ENCODE peak calls at places on chromosome 13, in six cellular contexts. One of them, this sample, is unnamed. For H3K36me3 and H3K4me1, the result is how much of the 10 kb centered on the place peaks cover.

GRCh38 chr13:26133286-26133685 is 81.5 kb upstream of the SHISA2 start:
- DNase-seq in right lobe of liver: no peak
- DNase-seq in uterus: no peak
- DNase-seq in PC-3: no peak
- DNase-seq in kidney: no peak
- DNase-seq in testis: no peak
- DNase-seq in this sample: no peak

GRCh38 chr13:81020010-81020409 is 679.1 kb upstream of the SPRY2 start:
- DNase-seq in PC-3: no peak
- DNase-seq in uterus: no peak
- DNase-seq in right lobe of liver: no peak
- DNase-seq in kidney: no peak
- DNase-seq in testis: no peak
- DNase-seq in this sample: no peak

GRCh38 chr13:65965496-65965895 is 1264.6 kb downstream of the PCDH9 start:
- DNase-seq in kidney: no peak
- DNase-seq in uterus: no peak
- DNase-seq in right lobe of liver: no peak
- DNase-seq in testis: no peak
- DNase-seq in PC-3: peak
- DNase-seq in this sample: no peak

GRCh38 chr13:27977476-27978300 is 8.6 kb upstream of the CDX2 start:
- DNase-seq in uterus: no peak
- DNase-seq in kidney: no peak
- DNase-seq in PC-3: no peak
- DNase-seq in testis: no peak
- DNase-seq in right lobe of liver: peak
- DNase-seq in this sample: no peak

GRCh38 chr13:70623260-70623659 is 515.0 kb upstream of the KLHL1 start:
- DNase-seq in right lobe of liver: no peak
- DNase-seq in uterus: no peak
- DNase-seq in kidney: no peak
- DNase-seq in testis: no peak
- DNase-seq in PC-3: peak
- DNase-seq in this sample: no peak

GRCh38 chr13:99179460-99179859 is 21.2 kb upstream of the UBAC2 start:
- DNase-seq in kidney: no peak
- DNase-seq in uterus: no peak
- DNase-seq in right lobe of liver: no peak
- DNase-seq in testis: no peak
- DNase-seq in PC-3: no peak
- DNase-seq in this sample: no peak

GRCh38 chr13:75666646-75667351 is 30.7 kb downstream of the LMO7 start:
- DNase-seq in kidney: no peak
- DNase-seq in testis: no peak
- DNase-seq in PC-3: no peak
- DNase-seq in uterus: no peak
- DNase-seq in right lobe of liver: no peak
- DNase-seq in this sample: no peak

GRCh38 chr13:48908381-48909087 is 67.2 kb upstream of the FNDC3A start:
- DNase-seq in uterus: no peak
- DNase-seq in kidney: no peak
- DNase-seq in right lobe of liver: no peak
- DNase-seq in testis: no peak
- DNase-seq in PC-3: peak
- DNase-seq in this sample: no peak

GRCh38 chr13:109730832-109731335 is 55.5 kb downstream of the IRS2 start:
- DNase-seq in right lobe of liver: no peak
- DNase-seq in uterus: no peak
- DNase-seq in PC-3: no peak
- DNase-seq in kidney: no peak
- DNase-seq in testis: no peak
- DNase-seq in this sample: no peak

GRCh38 chr13:109737046-109737573 is 49.3 kb downstream of the IRS2 start:
- DNase-seq in testis: no peak
- DNase-seq in PC-3: no peak
- DNase-seq in uterus: no peak
- DNase-seq in right lobe of liver: no peak
- DNase-seq in kidney: no peak
- DNase-seq in this sample: no peak

GRCh38 chr13:109733550-109733949 is 52.8 kb downstream of the IRS2 start:
- DNase-seq in kidney: peak
- DNase-seq in PC-3: no peak
- DNase-seq in testis: no peak
- DNase-seq in right lobe of liver: no peak
- DNase-seq in uterus: no peak
- DNase-seq in this sample: no peak

GRCh38 chr13:109735567-109735966 is 50.8 kb downstream of the IRS2 start:
- DNase-seq in kidney: no peak
- DNase-seq in uterus: no peak
- DNase-seq in PC-3: no peak
- DNase-seq in testis: no peak
- DNase-seq in right lobe of liver: no peak
- DNase-seq in this sample: no peak

GRCh38 chr13:109734002-109734785 is 52.2 kb downstream of the IRS2 start:
- DNase-seq in testis: no peak
- DNase-seq in PC-3: no peak
- DNase-seq in right lobe of liver: no peak
- DNase-seq in kidney: no peak
- DNase-seq in uterus: no peak
- DNase-seq in this sample: no peak
- H3K4me3 ChIP-seq in testis: no peak
- H3K4me3 ChIP-seq in PC-3: no peak
- H3K4me3 ChIP-seq in right lobe of liver: no peak
- H3K4me3 ChIP-seq in kidney: no peak
- H3K4me3 ChIP-seq in uterus: no peak
- H3K4me3 ChIP-seq in this sample: no peak

GRCh38 chr13:46154136-46154854 is 27.7 kb downstream of the LCP1 start:
- DNase-seq in right lobe of liver: no peak
- DNase-seq in kidney: no peak
- DNase-seq in testis: no peak
- DNase-seq in PC-3: no peak
- DNase-seq in uterus: no peak
- DNase-seq in this sample: no peak
- H3K36me3 ChIP-seq in right lobe of liver: under half
- H3K36me3 ChIP-seq in kidney: under half
- H3K36me3 ChIP-seq in testis: under half
- H3K36me3 ChIP-seq in PC-3: half or more
- H3K36me3 ChIP-seq in uterus: under half
- H3K36me3 ChIP-seq in this sample: under half

GRCh38 chr13:94325660-94326059 is 153.8 kb downstream of the DCT start:
- DNase-seq in kidney: no peak
- DNase-seq in testis: no peak
- DNase-seq in uterus: no peak
- DNase-seq in right lobe of liver: no peak
- DNase-seq in PC-3: no peak
- DNase-seq in this sample: no peak

GRCh38 chr13:94325148-94325528 is 154.3 kb downstream of the DCT start:
- DNase-seq in testis: no peak
- DNase-seq in right lobe of liver: no peak
- DNase-seq in uterus: no peak
- DNase-seq in PC-3: no peak
- DNase-seq in kidney: no peak
- DNase-seq in this sample: no peak

GRCh38 chr13:94322925-94323324 is 156.6 kb downstream of the DCT start:
- DNase-seq in kidney: no peak
- DNase-seq in uterus: no peak
- DNase-seq in PC-3: no peak
- DNase-seq in testis: no peak
- DNase-seq in right lobe of liver: no peak
- DNase-seq in this sample: no peak

GRCh38 chr13:94324409-94325147 is 154.9 kb downstream of the DCT start:
- DNase-seq in testis: no peak
- DNase-seq in uterus: no peak
- DNase-seq in kidney: no peak
- DNase-seq in PC-3: no peak
- DNase-seq in right lobe of liver: no peak
- DNase-seq in this sample: no peak

DNA sequence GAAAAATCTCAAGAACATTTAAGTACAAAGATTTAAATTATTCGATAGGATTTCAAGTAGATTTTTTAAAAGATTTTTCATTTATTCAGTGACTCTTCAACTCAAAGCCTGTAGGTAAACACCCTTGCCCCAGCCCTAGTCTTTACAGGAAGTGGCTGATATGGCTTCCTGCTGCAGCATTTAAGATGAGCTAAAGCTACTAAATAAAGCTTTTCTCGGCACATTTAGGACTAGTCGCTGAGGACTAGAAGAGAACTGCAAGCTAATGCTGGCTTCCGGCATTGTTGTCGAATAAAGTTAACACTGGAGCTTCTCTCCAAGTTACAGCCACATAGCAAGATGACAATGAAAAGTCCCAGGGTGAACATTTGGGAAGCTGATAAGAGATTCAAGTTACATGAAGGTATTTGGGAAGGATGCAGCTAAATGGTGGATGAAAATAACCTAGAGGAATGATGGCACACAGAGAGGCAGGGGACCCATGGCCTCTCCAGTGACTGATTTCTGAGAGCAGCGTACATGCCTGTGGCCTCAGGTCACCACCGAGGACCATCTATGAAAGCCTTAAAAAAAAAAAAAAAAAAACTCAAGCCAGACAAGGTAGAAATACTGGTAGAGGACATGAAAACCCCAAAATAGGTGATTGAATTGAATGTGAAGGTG is 155.6 kb downstream of the DCT start:
- DNase-seq in kidney: no peak
- DNase-seq in testis: no peak
- DNase-seq in PC-3: no peak
- DNase-seq in right lobe of liver: no peak
- DNase-seq in uterus: no peak
- DNase-seq in this sample: no peak
- H3K4me1 ChIP-seq in kidney: under half
- H3K4me1 ChIP-seq in testis: under half
- H3K4me1 ChIP-seq in PC-3: under half
- H3K4me1 ChIP-seq in right lobe of liver: under half
- H3K4me1 ChIP-seq in uterus: under half
- H3K4me1 ChIP-seq in this sample: under half

DNA sequence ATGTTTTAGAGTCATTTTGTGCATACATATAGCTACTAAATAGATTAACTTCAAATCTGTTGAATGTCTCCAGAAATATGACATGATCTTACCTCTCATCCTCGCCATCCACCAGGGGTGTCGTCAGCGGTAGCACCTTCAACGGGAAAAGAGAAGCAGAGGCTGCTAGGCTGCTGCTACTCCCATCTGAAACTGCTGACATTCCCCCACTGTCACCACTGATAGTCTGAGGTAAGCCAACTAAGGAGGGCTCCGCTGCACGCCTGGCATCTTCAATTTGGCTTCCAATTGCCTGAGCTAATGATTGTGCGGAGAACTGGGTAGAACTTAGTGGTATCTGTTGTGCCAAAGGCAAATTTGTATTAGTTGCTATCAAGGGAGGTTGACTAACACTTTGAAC is 3.1 kb downstream of the TSC22D1 start:
- DNase-seq in uterus: no peak
- DNase-seq in right lobe of liver: no peak
- DNase-seq in testis: no peak
- DNase-seq in kidney: no peak
- DNase-seq in PC-3: no peak
- DNase-seq in this sample: no peak
- H3K4me3 ChIP-seq in uterus: no peak
- H3K4me3 ChIP-seq in right lobe of liver: no peak
- H3K4me3 ChIP-seq in testis: no peak
- H3K4me3 ChIP-seq in kidney: peak
- H3K4me3 ChIP-seq in PC-3: peak
- H3K4me3 ChIP-seq in this sample: no peak

GRCh38 chr13:72792640-72793039 is 10.7 kb downstream of the PIBF1 start:
- DNase-seq in testis: no peak
- DNase-seq in right lobe of liver: no peak
- DNase-seq in uterus: no peak
- DNase-seq in kidney: no peak
- DNase-seq in PC-3: no peak
- DNase-seq in this sample: no peak
- H3K36me3 ChIP-seq in testis: under half
- H3K36me3 ChIP-seq in right lobe of liver: under half
- H3K36me3 ChIP-seq in uterus: under half
- H3K36me3 ChIP-seq in kidney: under half
- H3K36me3 ChIP-seq in PC-3: under half
- H3K36me3 ChIP-seq in this sample: under half

GRCh38 chr13:41007359-41008118 is 11.6 kb downstream of the ELF1 start:
- DNase-seq in PC-3: peak
- DNase-seq in right lobe of liver: peak
- DNase-seq in testis: no peak
- DNase-seq in kidney: no peak
- DNase-seq in uterus: no peak
- DNase-seq in this sample: no peak

GRCh38 chr13:41008349-41008980 is 10.7 kb downstream of the ELF1 start:
- DNase-seq in uterus: no peak
- DNase-seq in testis: no peak
- DNase-seq in right lobe of liver: no peak
- DNase-seq in PC-3: peak
- DNase-seq in kidney: no peak
- DNase-seq in this sample: no peak

GRCh38 chr13:41005709-41006108 is 13.4 kb downstream of the ELF1 start:
- DNase-seq in kidney: no peak
- DNase-seq in right lobe of liver: no peak
- DNase-seq in uterus: no peak
- DNase-seq in PC-3: peak
- DNase-seq in testis: no peak
- DNase-seq in this sample: no peak

GRCh38 chr13:41006296-41006695 is 12.8 kb downstream of the ELF1 start:
- DNase-seq in right lobe of liver: no peak
- DNase-seq in testis: no peak
- DNase-seq in kidney: no peak
- DNase-seq in PC-3: no peak
- DNase-seq in uterus: no peak
- DNase-seq in this sample: no peak

DNA sequence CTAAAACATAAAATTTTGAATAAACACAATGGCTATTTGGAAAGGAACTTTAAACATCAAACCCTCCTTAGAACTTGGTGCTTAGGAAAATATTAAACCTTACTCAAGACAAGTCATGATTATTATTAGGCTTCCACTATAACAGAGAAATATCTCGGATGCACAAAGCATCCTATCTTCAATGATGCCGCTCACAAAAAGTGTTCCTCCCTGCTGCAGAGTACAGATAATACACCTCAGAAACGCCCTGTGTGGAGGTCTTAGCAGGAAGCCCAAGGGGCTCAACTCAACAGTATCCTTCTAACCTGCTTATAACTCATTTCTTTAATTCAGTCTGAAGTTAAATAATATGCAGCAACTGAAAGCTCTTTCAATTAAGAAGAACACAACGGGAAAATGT is 12.2 kb downstream of the ELF1 start:
- DNase-seq in kidney: no peak
- DNase-seq in testis: no peak
- DNase-seq in right lobe of liver: no peak
- DNase-seq in uterus: no peak
- DNase-seq in PC-3: no peak
- DNase-seq in this sample: no peak
- H3K4me1 ChIP-seq in kidney: under half
- H3K4me1 ChIP-seq in testis: under half
- H3K4me1 ChIP-seq in right lobe of liver: under half
- H3K4me1 ChIP-seq in uterus: under half
- H3K4me1 ChIP-seq in PC-3: under half
- H3K4me1 ChIP-seq in this sample: half or more

GRCh38 chr13:45339867-45340266 is 1.1 kb downstream of the TPT1 start:
- DNase-seq in right lobe of liver: no peak
- DNase-seq in testis: no peak
- DNase-seq in kidney: no peak
- DNase-seq in PC-3: no peak
- DNase-seq in uterus: no peak
- DNase-seq in this sample: no peak
- H3K4me3 ChIP-seq in right lobe of liver: peak
- H3K4me3 ChIP-seq in testis: peak
- H3K4me3 ChIP-seq in kidney: peak
- H3K4me3 ChIP-seq in PC-3: peak
- H3K4me3 ChIP-seq in uterus: peak
- H3K4me3 ChIP-seq in this sample: peak

GRCh38 chr13:114045113-114045735 is 71.3 kb upstream of the C13orf46 start:
- DNase-seq in PC-3: no peak
- DNase-seq in kidney: no peak
- DNase-seq in uterus: no peak
- DNase-seq in right lobe of liver: no peak
- DNase-seq in testis: no peak
- DNase-seq in this sample: peak
- H3K36me3 ChIP-seq in PC-3: under half
- H3K36me3 ChIP-seq in kidney: under half
- H3K36me3 ChIP-seq in uterus: under half
- H3K36me3 ChIP-seq in right lobe of liver: under half
- H3K36me3 ChIP-seq in testis: under half
- H3K36me3 ChIP-seq in this sample: under half

This sample was measured in pancreas.